ENCODE peak calls at places on chromosome 11, in seven cellular contexts. One of them, this sample, is unnamed.
A peak's percentile ranks its signal among the peaks of the same experiment; 100 is the strongest.

GRCh38 chr11:17563248-17563647 is 16.2 kb downstream of the OTOG start:
- DNase-seq in right atrium auricular region: no peak
- DNase-seq in RWPE1: peak; percentile 10
- DNase-seq in type B pancreatic cell: peak; percentile 53
- DNase-seq in cardiac fibroblast: no peak
- DNase-seq in CD8-positive, alpha-beta T cell: no peak
- DNase-seq in heart right ventricle: no peak
- DNase-seq in this sample: no peak

GRCh38 chr11:88543902-88544655 is 206.5 kb upstream of the CTSC start:
- DNase-seq in heart right ventricle: peak; percentile 78
- DNase-seq in CD8-positive, alpha-beta T cell: peak; percentile 54
- DNase-seq in cardiac fibroblast: peak; percentile 96
- DNase-seq in right atrium auricular region: peak; percentile 81
- DNase-seq in RWPE1: peak; percentile 75
- DNase-seq in type B pancreatic cell: peak; percentile 82
- DNase-seq in this sample: peak; percentile 78

GRCh38 chr11:65132988-65133700 is 1.2 kb downstream of the SYVN1 start:
- DNase-seq in heart right ventricle: peak; percentile 20
- DNase-seq in right atrium auricular region: no peak
- DNase-seq in type B pancreatic cell: no peak
- DNase-seq in cardiac fibroblast: no peak
- DNase-seq in CD8-positive, alpha-beta T cell: no peak
- DNase-seq in RWPE1: peak; percentile 78
- DNase-seq in this sample: no peak

GRCh38 chr11:128965485-128965884 is 22.8 kb upstream of the TP53AIP1 start:
- DNase-seq in cardiac fibroblast: peak; percentile 11
- DNase-seq in RWPE1: no peak
- DNase-seq in CD8-positive, alpha-beta T cell: no peak
- DNase-seq in heart right ventricle: no peak
- DNase-seq in type B pancreatic cell: no peak
- DNase-seq in right atrium auricular region: no peak
- DNase-seq in this sample: no peak

GRCh38 chr11:122851366-122852011 is 13.2 kb downstream of the CRTAM start:
- DNase-seq in cardiac fibroblast: no peak
- DNase-seq in right atrium auricular region: no peak
- DNase-seq in type B pancreatic cell: no peak
- DNase-seq in CD8-positive, alpha-beta T cell: no peak
- DNase-seq in RWPE1: no peak
- DNase-seq in heart right ventricle: no peak
- DNase-seq in this sample: no peak

GRCh38 chr11:2268911-2269600 is 1.3 kb downstream of the ASCL2 start:
- DNase-seq in right atrium auricular region: peak; percentile 59
- DNase-seq in CD8-positive, alpha-beta T cell: peak; percentile 26
- DNase-seq in cardiac fibroblast: peak; percentile 30
- DNase-seq in heart right ventricle: peak; percentile 17
- DNase-seq in type B pancreatic cell: peak; percentile 67
- DNase-seq in RWPE1: peak; percentile 73
- DNase-seq in this sample: peak; percentile 48

GRCh38 chr11:1153951-1154487 is 3.7 kb upstream of the MUC5AC start:
- DNase-seq in CD8-positive, alpha-beta T cell: no peak
- DNase-seq in right atrium auricular region: peak; percentile 73
- DNase-seq in RWPE1: no peak
- DNase-seq in cardiac fibroblast: peak; percentile 93
- DNase-seq in type B pancreatic cell: peak; percentile 68
- DNase-seq in heart right ventricle: no peak
- DNase-seq in this sample: peak; percentile 62

GRCh38 chr11:94769897-94770296 is 1.7 kb downstream of the AMOTL1 start:
- DNase-seq in RWPE1: no peak
- DNase-seq in type B pancreatic cell: no peak
- DNase-seq in right atrium auricular region: no peak
- DNase-seq in heart right ventricle: no peak
- DNase-seq in CD8-positive, alpha-beta T cell: no peak
- DNase-seq in cardiac fibroblast: no peak
- DNase-seq in this sample: no peak

GRCh38 chr11:17403977-17404759 is 15.7 kb upstream of the KCNJ11 start:
- DNase-seq in CD8-positive, alpha-beta T cell: no peak
- DNase-seq in type B pancreatic cell: no peak
- DNase-seq in RWPE1: no peak
- DNase-seq in right atrium auricular region: no peak
- DNase-seq in heart right ventricle: no peak
- DNase-seq in cardiac fibroblast: peak; percentile 17
- DNase-seq in this sample: no peak

GRCh38 chr11:61630104-61630503 is 49.2 kb upstream of the SYT7 start:
- DNase-seq in type B pancreatic cell: no peak
- DNase-seq in RWPE1: no peak
- DNase-seq in heart right ventricle: no peak
- DNase-seq in CD8-positive, alpha-beta T cell: no peak
- DNase-seq in right atrium auricular region: no peak
- DNase-seq in cardiac fibroblast: no peak
- DNase-seq in this sample: no peak

GRCh38 chr11:60899021-60899936 is 7.1 kb downstream of the PRPF19 start:
- DNase-seq in RWPE1: peak; percentile 52
- DNase-seq in cardiac fibroblast: peak; percentile 82
- DNase-seq in CD8-positive, alpha-beta T cell: no peak
- DNase-seq in heart right ventricle: no peak
- DNase-seq in right atrium auricular region: no peak
- DNase-seq in type B pancreatic cell: no peak
- DNase-seq in this sample: no peak

This sample was measured in heart left ventricle.